ENCODE peak calls at places on chromosomes 6 and 20, in four cellular contexts. One of them, this sample, is unnamed.

GRCh38 chr20:46999821-47000465 is 105.3 kb downstream of the EYA2 start:
- DNase-seq in lung: no peak
- DNase-seq in fibroblast of lung: no peak
- DNase-seq in cardiac fibroblast: no peak
- DNase-seq in this sample: no peak

GRCh38 chr20:15039088-15039762 is 701.8 kb upstream of the FLRT3 start:
- DNase-seq in cardiac fibroblast: no peak
- DNase-seq in fibroblast of lung: no peak
- DNase-seq in lung: peak
- DNase-seq in this sample: no peak

GRCh38 chr6:56959094-56959493 is 4.2 kb downstream of the BEND6 start:
- DNase-seq in fibroblast of lung: peak
- DNase-seq in lung: no peak
- DNase-seq in cardiac fibroblast: no peak
- DNase-seq in this sample: no peak

GRCh38 chr6:140441256-140441655 is 1066.8 kb upstream of the CITED2 start:
- DNase-seq in fibroblast of lung: peak
- DNase-seq in lung: peak
- DNase-seq in cardiac fibroblast: peak
- DNase-seq in this sample: peak

GRCh38 chr6:2970753-2971419 is 481 bp downstream of the SERPINB6 start:
- DNase-seq in lung: peak
- DNase-seq in cardiac fibroblast: peak
- DNase-seq in fibroblast of lung: peak
- DNase-seq in this sample: no peak

GRCh38 chr20:46883847-46884246 is 10.8 kb upstream of the EYA2 start:
- DNase-seq in lung: no peak
- DNase-seq in cardiac fibroblast: no peak
- DNase-seq in fibroblast of lung: peak
- DNase-seq in this sample: no peak

GRCh38 chr6:32945106-32945761 is 4.4 kb upstream of the HLA-DMB start:
- DNase-seq in lung: no peak
- DNase-seq in cardiac fibroblast: no peak
- DNase-seq in fibroblast of lung: peak
- DNase-seq in this sample: no peak

GRCh38 chr6:25279748-25280616 is 808 bp downstream of the CARMIL1 start:
- DNase-seq in lung: no peak
- DNase-seq in cardiac fibroblast: no peak
- DNase-seq in fibroblast of lung: no peak
- DNase-seq in this sample: no peak

GRCh38 chr6:151284012-151284411 is 44.2 kb downstream of the AKAP12 start:
- DNase-seq in lung: no peak
- DNase-seq in fibroblast of lung: peak
- DNase-seq in cardiac fibroblast: no peak
- DNase-seq in this sample: no peak

GRCh38 chr6:143400258-143401059 is 50.0 kb downstream of the ADAT2 start:
- DNase-seq in cardiac fibroblast: peak
- DNase-seq in lung: peak
- DNase-seq in fibroblast of lung: peak
- DNase-seq in this sample: no peak

GRCh38 chr6:26431258-26432162 is 8.8 kb upstream of the BTN3A3 start:
- DNase-seq in cardiac fibroblast: peak
- DNase-seq in fibroblast of lung: no peak
- DNase-seq in lung: no peak
- DNase-seq in this sample: no peak

GRCh38 chr6:138540468-138540867 is 41.2 kb upstream of the NHSL1 start:
- DNase-seq in fibroblast of lung: peak
- DNase-seq in cardiac fibroblast: peak
- DNase-seq in lung: no peak
- DNase-seq in this sample: peak

GRCh38 chr6:128131036-128131435 is 230.2 kb upstream of the THEMIS start:
- DNase-seq in lung: no peak
- DNase-seq in fibroblast of lung: no peak
- DNase-seq in cardiac fibroblast: no peak
- DNase-seq in this sample: no peak

GRCh38 chr6:132063738-132064137 is 112.6 kb upstream of the CCN2 start:
- DNase-seq in cardiac fibroblast: peak
- DNase-seq in lung: no peak
- DNase-seq in fibroblast of lung: peak
- DNase-seq in this sample: no peak

GRCh38 chr6:39430968-39431523 is 108.5 kb upstream of the KCNK16 start:
- DNase-seq in cardiac fibroblast: no peak
- DNase-seq in lung: peak
- DNase-seq in fibroblast of lung: peak
- DNase-seq in this sample: no peak

GRCh38 chr6:32191696-32192607 is 491 bp downstream of the GPSM3 start:
- DNase-seq in fibroblast of lung: no peak
- DNase-seq in lung: no peak
- DNase-seq in cardiac fibroblast: no peak
- DNase-seq in this sample: no peak

GRCh38 chr6:7086488-7086887 is 21.3 kb upstream of the RREB1 start:
- DNase-seq in cardiac fibroblast: peak
- DNase-seq in lung: peak
- DNase-seq in fibroblast of lung: peak
- DNase-seq in this sample: no peak

GRCh38 chr6:133456934-133457333 is 215.8 kb downstream of the EYA4 start:
- DNase-seq in fibroblast of lung: no peak
- DNase-seq in lung: no peak
- DNase-seq in cardiac fibroblast: no peak
- DNase-seq in this sample: no peak

GRCh38 chr6:107653183-107653580 is 163.3 kb downstream of the SOBP start:
- DNase-seq in fibroblast of lung: no peak
- DNase-seq in cardiac fibroblast: no peak
- DNase-seq in lung: no peak
- DNase-seq in this sample: no peak

GRCh38 chr20:59026904-59027745 is 5.0 kb downstream of the ATP5F1E start:
- DNase-seq in cardiac fibroblast: no peak
- DNase-seq in fibroblast of lung: no peak
- DNase-seq in lung: no peak
- DNase-seq in this sample: no peak

GRCh38 chr6:28648035-28648877 is 122.6 kb downstream of the GPX5 start:
- DNase-seq in cardiac fibroblast: peak
- DNase-seq in lung: no peak
- DNase-seq in fibroblast of lung: peak
- DNase-seq in this sample: peak

GRCh38 chr6:34578445-34579262 is 22.5 kb upstream of the SPDEF start:
- DNase-seq in cardiac fibroblast: no peak
- DNase-seq in fibroblast of lung: no peak
- DNase-seq in lung: no peak
- DNase-seq in this sample: no peak

GRCh38 chr20:10323729-10324128 is 105.1 kb downstream of the SNAP25 start:
- DNase-seq in fibroblast of lung: no peak
- DNase-seq in lung: no peak
- DNase-seq in cardiac fibroblast: no peak
- DNase-seq in this sample: no peak

GRCh38 chr6:33018904-33019303 is 9.5 kb upstream of the HLA-DOA start:
- DNase-seq in cardiac fibroblast: peak
- DNase-seq in lung: peak
- DNase-seq in fibroblast of lung: no peak
- DNase-seq in this sample: no peak

GRCh38 chr6:135044639-135045038 is 10.0 kb downstream of the HBS1L start:
- DNase-seq in cardiac fibroblast: no peak
- DNase-seq in lung: no peak
- DNase-seq in fibroblast of lung: no peak
- DNase-seq in this sample: no peak

GRCh38 chr20:1944345-1945099 is 49.3 kb downstream of the SIRPA start:
- DNase-seq in cardiac fibroblast: no peak
- DNase-seq in lung: no peak
- DNase-seq in fibroblast of lung: no peak
- DNase-seq in this sample: no peak

GRCh38 chr20:62168061-62168460 is 14.8 kb upstream of the MTG2 start:
- DNase-seq in fibroblast of lung: no peak
- DNase-seq in lung: no peak
- DNase-seq in cardiac fibroblast: no peak
- DNase-seq in this sample: no peak

GRCh38 chr6:72246926-72247325 is 360.6 kb downstream of the RIMS1 start:
- DNase-seq in lung: no peak
- DNase-seq in cardiac fibroblast: no peak
- DNase-seq in fibroblast of lung: no peak
- DNase-seq in this sample: no peak

GRCh38 chr6:72245565-72245964 is 359.2 kb downstream of the RIMS1 start:
- DNase-seq in fibroblast of lung: peak
- DNase-seq in cardiac fibroblast: no peak
- DNase-seq in lung: no peak
- DNase-seq in this sample: no peak

GRCh38 chr6:72248621-72249020 is 362.3 kb downstream of the RIMS1 start:
- DNase-seq in lung: no peak
- DNase-seq in fibroblast of lung: peak
- DNase-seq in cardiac fibroblast: no peak
- DNase-seq in this sample: no peak

DNA sequence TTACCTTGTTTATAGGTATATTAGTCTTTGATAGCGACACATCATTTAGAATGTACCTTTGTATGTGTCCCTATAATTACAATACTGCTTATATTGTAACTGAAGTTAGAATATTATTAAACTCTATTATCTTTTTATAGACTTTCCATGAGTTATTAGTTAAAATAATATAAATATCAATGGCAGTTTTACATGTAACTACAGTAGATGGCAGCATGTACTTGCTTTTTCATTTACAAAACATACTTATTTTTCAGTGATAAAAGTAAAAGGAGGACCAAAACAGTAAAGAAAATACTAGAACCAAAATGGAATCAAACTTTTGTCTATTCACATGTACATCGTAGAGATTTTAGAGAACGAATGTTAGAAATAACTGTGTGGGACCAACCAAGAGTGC is 364.3 kb downstream of the RIMS1 start:
- DNase-seq in cardiac fibroblast: peak
- DNase-seq in fibroblast of lung: no peak
- DNase-seq in lung: no peak
- DNase-seq in this sample: no peak
- H3K4me3 ChIP-seq in cardiac fibroblast: no peak
- H3K4me3 ChIP-seq in fibroblast of lung: no peak
- H3K4me3 ChIP-seq in lung: no peak
- H3K4me3 ChIP-seq in this sample: no peak

DNA sequence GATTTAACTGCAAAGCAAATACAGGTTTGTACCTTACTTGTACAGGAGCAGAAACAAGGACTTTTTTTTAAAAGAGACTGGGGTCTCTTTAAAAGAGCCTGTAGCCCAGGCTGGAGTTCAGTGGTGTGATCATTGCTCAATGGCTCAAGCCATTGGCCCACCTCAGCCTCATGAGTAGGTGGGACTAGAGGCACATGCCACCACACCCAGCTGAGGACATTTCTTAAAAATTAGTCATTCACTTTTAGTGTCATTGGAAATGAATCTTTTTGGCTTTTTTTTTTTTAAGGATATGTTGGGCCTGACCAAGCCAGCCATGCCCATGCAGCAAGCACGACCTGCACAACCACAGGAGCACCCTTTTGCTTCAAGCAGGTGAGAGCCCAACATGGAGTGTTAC is 16.9 kb downstream of the SEC23B start:
- DNase-seq in fibroblast of lung: peak
- DNase-seq in cardiac fibroblast: peak
- DNase-seq in lung: no peak
- DNase-seq in this sample: no peak
- H3K4me3 ChIP-seq in fibroblast of lung: no peak
- H3K4me3 ChIP-seq in cardiac fibroblast: no peak
- H3K4me3 ChIP-seq in lung: no peak
- H3K4me3 ChIP-seq in this sample: no peak

GRCh38 chr20:25394996-25395395 is 4.4 kb upstream of the ABHD12 start:
- DNase-seq in cardiac fibroblast: no peak
- DNase-seq in fibroblast of lung: no peak
- DNase-seq in lung: no peak
- DNase-seq in this sample: no peak
- H3K4me3 ChIP-seq in cardiac fibroblast: no peak
- H3K4me3 ChIP-seq in fibroblast of lung: no peak
- H3K4me3 ChIP-seq in lung: no peak
- H3K4me3 ChIP-seq in this sample: no peak

DNA sequence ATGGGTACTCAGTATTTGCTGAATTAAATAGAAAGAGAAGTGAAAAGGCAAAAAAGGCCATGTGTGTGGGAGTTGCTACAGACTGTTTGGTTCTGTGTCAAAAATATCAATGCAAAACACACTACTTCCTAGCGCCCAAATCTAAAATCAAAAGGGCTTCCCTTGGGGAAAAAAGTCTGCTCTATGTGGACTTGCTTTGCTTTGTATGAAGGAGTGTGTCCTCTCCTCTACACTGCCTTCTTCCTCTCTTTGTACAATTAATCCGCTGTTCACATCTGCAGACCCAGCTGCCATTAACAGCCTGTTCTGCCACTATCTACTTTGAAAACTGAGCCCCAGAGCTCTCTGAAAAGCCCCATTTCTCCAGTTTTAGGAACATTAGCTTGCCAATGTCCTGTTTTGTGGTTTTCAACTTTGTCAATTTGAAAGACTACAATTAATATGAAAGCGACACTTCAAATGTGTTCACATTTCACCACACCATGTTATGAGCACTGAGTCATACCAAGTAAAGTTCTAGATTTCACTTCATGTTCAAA is 102.9 kb downstream of the KIF13A start:
- DNase-seq in cardiac fibroblast: no peak
- DNase-seq in lung: no peak
- DNase-seq in fibroblast of lung: peak
- DNase-seq in this sample: no peak
- H3K4me3 ChIP-seq in cardiac fibroblast: no peak
- H3K4me3 ChIP-seq in lung: no peak
- H3K4me3 ChIP-seq in fibroblast of lung: no peak
- H3K4me3 ChIP-seq in this sample: no peak

GRCh38 chr6:43508481-43509141 is 1.5 kb downstream of the LRRC73 start:
- DNase-seq in lung: no peak
- DNase-seq in fibroblast of lung: no peak
- DNase-seq in cardiac fibroblast: no peak
- DNase-seq in this sample: no peak
- H3K4me3 ChIP-seq in lung: no peak
- H3K4me3 ChIP-seq in fibroblast of lung: no peak
- H3K4me3 ChIP-seq in cardiac fibroblast: no peak
- H3K4me3 ChIP-seq in this sample: no peak

GRCh38 chr20:37347347-37347823 is 1.4 kb downstream of the SRC start:
- DNase-seq in cardiac fibroblast: no peak
- DNase-seq in lung: no peak
- DNase-seq in fibroblast of lung: no peak
- DNase-seq in this sample: no peak
- H3K4me3 ChIP-seq in cardiac fibroblast: no peak
- H3K4me3 ChIP-seq in lung: no peak
- H3K4me3 ChIP-seq in fibroblast of lung: peak
- H3K4me3 ChIP-seq in this sample: peak